ENCODE peak calls at places on chromosomes 12 and 14, in five cellular contexts. E is head of caudate nucleus; K is NCI-H2081 treated with DMSO at 0.1 percent for 48 hours; S is naive thymus-derived CD8-positive, alpha-beta T cell; O is stimulated activated CD8-positive, alpha-beta memory T cell treated with anti-CD3 and anti-CD28 coated beads, Interleukin-7, amount 100 ng/mL, for 4 hours. Z is an unnamed sample.

GRCh38 chr12:15600223-15600935 is 188.8 kb downstream of the EPS8 start:
- DNase-seq in E (no peak), O (no peak), S (no peak), K (no peak), Z (no peak)

GRCh38 chr12:29562167-29562776 is 64.8 kb upstream of the OVCH1 start:
- DNase-seq in K (no peak), O (no peak), E (no peak), S (no peak), Z (no peak)

GRCh38 chr12:88108021-88108420 is 33.9 kb downstream of the CEP290 start:
- DNase-seq in K (no peak), S (no peak), O (no peak), E (no peak), Z (no peak)

GRCh38 chr14:102516531-102517411 is 7.2 kb upstream of the ANKRD9 start:
- DNase-seq in O (no peak), K (no peak), S (peak), E (peak), Z (no peak)

GRCh38 chr12:7091660-7092228 is 501 bp downstream of the C1R start:
- DNase-seq in E (no peak), S (no peak), K (no peak), O (no peak), Z (no peak)

GRCh38 chr12:26845984-26846383 is 13.0 kb upstream of the ITPR2 start:
- DNase-seq in E (no peak), S (no peak), O (no peak), K (no peak), Z (no peak)

GRCh38 chr14:100072783-100073346 is 7.6 kb downstream of the EVL start:
- DNase-seq in E (no peak), S (peak), K (no peak), O (no peak), Z (no peak)

GRCh38 chr12:115623764-115624334 is 653.6 kb downstream of the MED13L start:
- DNase-seq in E (no peak), S (no peak), K (no peak), O (no peak), Z (no peak)

GRCh38 chr14:28482644-28483043 is 283.9 kb upstream of the FOXG1 start:
- DNase-seq in K (no peak), S (no peak), E (no peak), O (no peak), Z (no peak)